ENCODE peak calls at places on chromosomes 1 and 21, in six cellular contexts. M, Y, B, G, D and E are unnamed samples.
A peak's percentile ranks its signal among the peaks of the same experiment; 100 is the strongest.

GRCh38 chr1:93665015-93665414 is 16.6 kb downstream of the BCAR3 start:
- DNase-seq in M (no peak), Y (no peak), B (no peak), G (peak; percentile 38), D (no peak), E (no peak)

GRCh38 chr1:34332996-34333395 is 156.3 kb downstream of the C1orf94 start:
- DNase-seq in M (no peak), Y (no peak), B (no peak), G (no peak), D (peak; percentile 54), E (no peak)

GRCh38 chr1:216450252-216450651 is 27.0 kb upstream of the USH2A start:
- DNase-seq in M (no peak), Y (no peak), B (no peak), G (no peak), D (no peak), E (no peak)

GRCh38 chr1:179911812-179912211 is 29.7 kb downstream of the TOR1AIP1 start:
- DNase-seq in M (no peak), Y (no peak), B (no peak), G (no peak), D (no peak), E (no peak)

GRCh38 chr21:42156690-42157605 is 62.0 kb upstream of the ABCG1 start:
- DNase-seq in M (no peak), Y (no peak), B (no peak), G (peak; percentile 78), D (no peak), E (no peak)

GRCh38 chr1:11749203-11749689 is 12.7 kb upstream of the C1orf167 start:
- DNase-seq in M (peak; percentile 72), Y (peak; percentile 44), B (peak; percentile 87), G (peak; percentile 59), D (no peak), E (peak; percentile 67)

GRCh38 chr1:115454835-115455511 is 116.9 kb upstream of the NGF start:
- DNase-seq in M (no peak), Y (no peak), B (no peak), G (no peak), D (no peak), E (no peak)

GRCh38 chr1:197145451-197146029 is 929 bp downstream of the ASPM start:
- DNase-seq in M (no peak), Y (no peak), B (peak; percentile 28), G (no peak), D (no peak), E (no peak)

GRCh38 chr21:16420086-16420724 is 690.4 kb downstream of the USP25 start:
- DNase-seq in M (no peak), Y (peak; percentile 9), B (no peak), G (peak; percentile 7), D (no peak), E (no peak)

GRCh38 chr21:39938086-39938611 is 70.9 kb downstream of the PCP4 start:
- DNase-seq in M (no peak), Y (no peak), B (no peak), G (no peak), D (no peak), E (no peak)

GRCh38 chr21:29163381-29164115 is 33.1 kb downstream of the MAP3K7CL start:
- DNase-seq in M (no peak), Y (no peak), B (no peak), G (no peak), D (no peak), E (peak; percentile 58)

GRCh38 chr1:9291914-9292360 is 757 bp upstream of the SPSB1 start:
- DNase-seq in M (no peak), Y (peak; percentile 58), B (peak; percentile 46), G (peak; percentile 54), D (no peak), E (no peak)

GRCh38 chr1:231383159-231383855 is 38.8 kb downstream of the EGLN1 start:
- DNase-seq in M (no peak), Y (no peak), B (no peak), G (no peak), D (no peak), E (no peak)
- TF ChIP-seq GABPA in M (no peak), Y (no peak), B (no peak), G (no peak), D (no peak), E (no peak)

GRCh38 chr21:46324390-46325072 is 575 bp downstream of the PCNT start:
- DNase-seq in M (peak; percentile 90), Y (peak; percentile 42), B (peak; percentile 90), G (peak; percentile 97), D (no peak), E (peak; percentile 80)
- TF ChIP-seq GABPA in M (no peak), Y (no peak), B (peak; percentile 2), G (no peak), D (no peak), E (no peak)

DNA sequence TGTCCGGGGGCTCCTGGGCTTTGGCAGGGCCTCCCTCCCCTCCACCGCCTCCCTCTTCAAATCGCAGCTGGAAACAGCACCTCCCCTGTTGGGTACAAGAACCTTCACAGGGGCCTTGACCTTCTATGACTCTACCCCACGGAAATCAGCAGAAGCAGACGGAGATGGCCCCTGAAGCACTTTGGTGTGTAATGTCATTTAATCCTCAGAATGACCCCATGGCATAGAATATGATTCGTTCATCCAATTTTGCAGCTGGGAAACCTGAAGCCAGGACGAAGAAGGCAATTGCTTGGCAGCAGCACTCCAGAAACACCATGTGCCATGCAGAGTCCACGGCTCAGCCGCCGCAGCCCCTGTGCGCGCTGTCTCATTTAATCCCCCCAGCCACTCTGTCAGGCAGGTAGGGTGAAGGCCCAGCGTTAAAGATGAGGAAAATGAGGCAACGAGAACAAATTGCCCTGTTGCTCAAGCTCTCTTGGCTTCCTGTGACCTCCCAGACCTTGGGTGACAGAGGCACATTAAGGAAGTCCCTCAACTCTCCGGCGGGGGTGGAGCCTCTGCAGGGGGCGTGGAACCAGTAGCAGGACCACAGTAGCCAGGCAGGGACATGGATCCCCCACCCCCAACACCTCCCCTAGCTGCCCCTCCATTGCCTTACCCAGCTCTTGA is 25.8 kb upstream of the LAPTM5 start:
- DNase-seq in M (no peak), Y (peak; percentile 41), B (peak; percentile 81), G (no peak), D (no peak), E (peak; percentile 84)
- TF ChIP-seq GABPA in M (no peak), Y (no peak), B (no peak), G (no peak), D (no peak), E (no peak)

GRCh38 chr1:157325220-157325619 is 187.0 kb upstream of the ETV3 start:
- DNase-seq in M (no peak), Y (no peak), B (peak; percentile 90), G (no peak), D (no peak), E (no peak)

GRCh38 chr1:157326173-157326859 is 188.1 kb upstream of the ETV3 start:
- DNase-seq in M (no peak), Y (no peak), B (no peak), G (no peak), D (no peak), E (no peak)
- TF ChIP-seq GABPA in M (no peak), Y (no peak), B (no peak), G (no peak), D (no peak), E (no peak)